ENCODE peak calls at places on chromosomes 3 and 15, in nine cellular contexts. U, D, R, C, E, Y, T, W and Q are unnamed samples.
A peak's percentile ranks its signal among the peaks of the same experiment; 100 is the strongest.

GRCh38 chr3:98806583-98806982 is 43.4 kb downstream of the ST3GAL6 start:
- DNase-seq in U (no peak), D (no peak), R (no peak), C (no peak), E (no peak), Y (no peak), T (no peak), W (no peak), Q (no peak)

GRCh38 chr15:69755571-69756310 is 303.1 kb downstream of the RPLP1 start:
- DNase-seq in U (no peak), D (no peak), R (no peak), C (peak; percentile 27), E (no peak), Y (no peak), T (no peak), W (peak; percentile 79), Q (no peak)

GRCh38 chr3:107710851-107711250 is 188.1 kb downstream of the BBX start:
- DNase-seq in U (no peak), D (no peak), R (no peak), C (peak; percentile 32), E (no peak), Y (no peak), T (no peak), W (no peak), Q (no peak)

GRCh38 chr3:10758304-10759037 is 57.6 kb upstream of the SLC6A11 start:
- DNase-seq in U (peak; percentile 75), D (peak; percentile 85), R (peak; percentile 33), C (peak; percentile 56), E (peak; percentile 40), Y (peak; percentile 99), T (peak; percentile 97), W (no peak), Q (peak; percentile 67)

GRCh38 chr3:56355570-56356185 is 112.6 kb downstream of the ERC2 start:
- DNase-seq in U (no peak), D (no peak), R (no peak), C (no peak), E (no peak), Y (no peak), T (no peak), W (no peak), Q (no peak)

GRCh38 chr3:161310649-161311423 is 60.5 kb downstream of the SPTSSB start:
- DNase-seq in U (no peak), D (no peak), R (no peak), C (no peak), E (no peak), Y (no peak), T (no peak), W (peak; percentile 27), Q (no peak)

GRCh38 chr15:96494530-96494929 is 164.0 kb downstream of the NR2F2 start:
- DNase-seq in U (no peak), D (no peak), R (peak; percentile 51), C (no peak), E (no peak), Y (no peak), T (no peak), W (no peak), Q (no peak)

GRCh38 chr3:41808152-41808551 is 153.8 kb downstream of the ULK4 start:
- DNase-seq in U (no peak), D (no peak), R (no peak), C (no peak), E (no peak), Y (peak; percentile 81), T (no peak), W (no peak), Q (no peak)

GRCh38 chr3:14565791-14566588 is 25.8 kb upstream of the GRIP2 start:
- DNase-seq in U (no peak), D (no peak), R (peak; percentile 35), C (no peak), E (no peak), Y (no peak), T (no peak), W (no peak), Q (no peak)

GRCh38 chr3:169666501-169667379 is 3.2 kb upstream of the MECOM start:
- DNase-seq in U (peak; percentile 30), D (no peak), R (peak; percentile 58), C (peak; percentile 95), E (no peak), Y (no peak), T (no peak), W (no peak), Q (no peak)